ENCODE peak calls at places on chromosomes 6 and 20, in nine cellular contexts. One of them, this sample, is unnamed.

GRCh38 chr6:137697267-137697938 is 169.7 kb upstream of the TNFAIP3 start:
- DNase-seq in tibial artery: no peak
- DNase-seq in neuronal stem cell: peak; percentile 20
- DNase-seq in adrenal gland: no peak
- DNase-seq in stomach: no peak
- DNase-seq in SK-N-SH: no peak
- DNase-seq in WERI-Rb-1: no peak
- DNase-seq in CD4-positive, alpha-beta memory T cell: no peak
- DNase-seq in CD8-positive, alpha-beta T cell: no peak
- DNase-seq in this sample: no peak

GRCh38 chr6:26056583-26057350 is 30.5 kb upstream of the HFE start:
- DNase-seq in CD4-positive, alpha-beta memory T cell: no peak
- DNase-seq in adrenal gland: peak; percentile 51
- DNase-seq in CD8-positive, alpha-beta T cell: no peak
- DNase-seq in stomach: no peak
- DNase-seq in tibial artery: no peak
- DNase-seq in WERI-Rb-1: peak; percentile 59
- DNase-seq in neuronal stem cell: no peak
- DNase-seq in SK-N-SH: peak; percentile 52
- DNase-seq in this sample: no peak

GRCh38 chr20:40192083-40192482 is 497.0 kb downstream of the MAFB start:
- DNase-seq in neuronal stem cell: no peak
- DNase-seq in stomach: no peak
- DNase-seq in CD8-positive, alpha-beta T cell: no peak
- DNase-seq in WERI-Rb-1: no peak
- DNase-seq in CD4-positive, alpha-beta memory T cell: no peak
- DNase-seq in SK-N-SH: no peak
- DNase-seq in adrenal gland: no peak
- DNase-seq in tibial artery: no peak
- DNase-seq in this sample: no peak

GRCh38 chr6:25137497-25137896 is 141.7 kb upstream of the CARMIL1 start:
- DNase-seq in CD4-positive, alpha-beta memory T cell: peak; percentile 24
- DNase-seq in adrenal gland: no peak
- DNase-seq in stomach: no peak
- DNase-seq in tibial artery: no peak
- DNase-seq in SK-N-SH: no peak
- DNase-seq in neuronal stem cell: no peak
- DNase-seq in WERI-Rb-1: no peak
- DNase-seq in CD8-positive, alpha-beta T cell: no peak
- DNase-seq in this sample: no peak

GRCh38 chr6:167825059-167825758 is 1.5 kb upstream of the AFDN start:
- DNase-seq in stomach: no peak
- DNase-seq in adrenal gland: peak; percentile 31
- DNase-seq in neuronal stem cell: peak; percentile 66
- DNase-seq in CD8-positive, alpha-beta T cell: no peak
- DNase-seq in tibial artery: no peak
- DNase-seq in SK-N-SH: no peak
- DNase-seq in WERI-Rb-1: no peak
- DNase-seq in CD4-positive, alpha-beta memory T cell: no peak
- DNase-seq in this sample: no peak

GRCh38 chr6:106048331-106048730 is 37.8 kb upstream of the PRDM1 start:
- DNase-seq in neuronal stem cell: no peak
- DNase-seq in stomach: no peak
- DNase-seq in SK-N-SH: no peak
- DNase-seq in CD4-positive, alpha-beta memory T cell: no peak
- DNase-seq in adrenal gland: no peak
- DNase-seq in CD8-positive, alpha-beta T cell: no peak
- DNase-seq in tibial artery: no peak
- DNase-seq in WERI-Rb-1: no peak
- DNase-seq in this sample: no peak

GRCh38 chr20:14925286-14925685 is 587.9 kb upstream of the FLRT3 start:
- DNase-seq in SK-N-SH: no peak
- DNase-seq in tibial artery: no peak
- DNase-seq in stomach: no peak
- DNase-seq in CD8-positive, alpha-beta T cell: no peak
- DNase-seq in adrenal gland: no peak
- DNase-seq in CD4-positive, alpha-beta memory T cell: no peak
- DNase-seq in neuronal stem cell: no peak
- DNase-seq in WERI-Rb-1: no peak
- DNase-seq in this sample: no peak

GRCh38 chr20:5848711-5849505 is 98.7 kb downstream of the SHLD1 start:
- DNase-seq in stomach: no peak
- DNase-seq in SK-N-SH: no peak
- DNase-seq in WERI-Rb-1: no peak
- DNase-seq in adrenal gland: peak; percentile 64
- DNase-seq in neuronal stem cell: no peak
- DNase-seq in tibial artery: no peak
- DNase-seq in CD4-positive, alpha-beta memory T cell: peak; percentile 28
- DNase-seq in CD8-positive, alpha-beta T cell: no peak
- DNase-seq in this sample: peak; percentile 25

GRCh38 chr6:128208078-128208477 is 307.2 kb upstream of the THEMIS start:
- DNase-seq in CD4-positive, alpha-beta memory T cell: no peak
- DNase-seq in WERI-Rb-1: no peak
- DNase-seq in SK-N-SH: no peak
- DNase-seq in adrenal gland: no peak
- DNase-seq in stomach: no peak
- DNase-seq in CD8-positive, alpha-beta T cell: no peak
- DNase-seq in neuronal stem cell: no peak
- DNase-seq in tibial artery: no peak
- DNase-seq in this sample: no peak

GRCh38 chr6:138272543-138273305 is 54.4 kb upstream of the PBOV1 start:
- DNase-seq in SK-N-SH: no peak
- DNase-seq in CD8-positive, alpha-beta T cell: no peak
- DNase-seq in tibial artery: no peak
- DNase-seq in neuronal stem cell: no peak
- DNase-seq in adrenal gland: no peak
- DNase-seq in CD4-positive, alpha-beta memory T cell: no peak
- DNase-seq in WERI-Rb-1: no peak
- DNase-seq in stomach: no peak
- DNase-seq in this sample: no peak

DNA sequence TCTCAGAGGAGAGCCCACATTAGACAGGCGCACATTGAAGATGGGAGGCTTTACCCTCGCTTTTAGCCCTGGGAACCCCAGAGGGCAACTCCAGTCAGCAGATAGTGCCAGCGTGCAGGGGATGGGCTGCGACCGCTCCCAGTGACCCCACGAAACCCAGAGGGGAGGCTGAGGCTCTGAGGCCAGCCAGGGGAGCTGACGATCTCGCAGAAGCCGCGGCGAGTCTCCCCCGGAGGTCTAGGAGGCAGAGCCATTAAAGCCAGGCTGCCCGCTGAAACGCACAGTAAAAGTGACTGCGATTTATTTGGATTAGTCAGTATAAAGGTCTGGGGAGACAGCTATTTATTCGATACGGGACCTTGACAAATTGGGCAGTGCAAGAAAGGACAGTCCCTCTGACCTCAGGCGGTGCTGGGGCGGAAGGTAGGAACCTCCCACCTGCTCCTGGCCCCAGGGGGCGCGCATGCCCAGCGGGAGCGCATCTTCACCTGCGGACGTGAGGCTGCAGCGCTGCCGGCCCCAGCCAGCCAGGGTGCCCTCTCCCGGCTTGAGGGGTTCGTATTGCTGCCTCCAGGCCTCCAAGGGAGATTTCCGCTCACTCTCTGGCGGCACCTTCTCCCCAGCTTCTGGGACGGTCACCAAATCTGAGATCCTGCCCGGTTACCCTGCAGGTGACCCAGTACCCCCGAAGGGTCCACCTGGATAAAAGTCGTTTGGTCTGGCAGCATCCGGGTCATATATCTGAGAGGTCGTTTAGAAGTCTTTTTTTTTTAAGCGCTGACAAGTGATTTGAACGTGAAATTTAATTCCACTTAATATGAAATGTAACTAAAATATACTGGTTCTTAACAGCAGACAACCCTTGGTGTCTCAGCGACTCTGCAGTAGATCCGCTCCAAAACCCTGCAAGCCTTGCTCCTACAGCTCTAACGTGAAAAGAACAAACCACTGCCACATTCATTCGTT is 34.0 kb upstream of the TCF21 start:
- DNase-seq in WERI-Rb-1: peak; percentile 21
- DNase-seq in stomach: no peak
- DNase-seq in SK-N-SH: peak; percentile 24
- DNase-seq in neuronal stem cell: peak; percentile 29
- DNase-seq in tibial artery: no peak
- DNase-seq in CD8-positive, alpha-beta T cell: no peak
- DNase-seq in CD4-positive, alpha-beta memory T cell: no peak
- DNase-seq in adrenal gland: no peak
- DNase-seq in this sample: no peak
- H3K27me3 ChIP-seq in WERI-Rb-1: peaks cover 73% of the 10 kb centered on the region
- H3K27me3 ChIP-seq in stomach: peaks cover 28% of the 10 kb centered on the region
- H3K27me3 ChIP-seq in SK-N-SH: peaks cover 26% of the 10 kb centered on the region
- H3K27me3 ChIP-seq in neuronal stem cell: peaks cover 50% of the 10 kb centered on the region
- H3K27me3 ChIP-seq in tibial artery: no peaks in the 10 kb centered on the region
- H3K27me3 ChIP-seq in CD8-positive, alpha-beta T cell: peaks cover 13% of the 10 kb centered on the region
- H3K27me3 ChIP-seq in CD4-positive, alpha-beta memory T cell: peaks cover 25% of the 10 kb centered on the region
- H3K27me3 ChIP-seq in adrenal gland: peaks cover 26% of the 10 kb centered on the region
- H3K27me3 ChIP-seq in this sample: peaks cover 23% of the 10 kb centered on the region

GRCh38 chr6:108606130-108606797 is 45.5 kb downstream of the FOXO3 start:
- DNase-seq in SK-N-SH: no peak
- DNase-seq in neuronal stem cell: no peak
- DNase-seq in CD4-positive, alpha-beta memory T cell: no peak
- DNase-seq in tibial artery: no peak
- DNase-seq in adrenal gland: no peak
- DNase-seq in stomach: no peak
- DNase-seq in CD8-positive, alpha-beta T cell: no peak
- DNase-seq in WERI-Rb-1: no peak
- DNase-seq in this sample: no peak

GRCh38 chr6:108610270-108610839 is 49.6 kb downstream of the FOXO3 start:
- DNase-seq in CD8-positive, alpha-beta T cell: no peak
- DNase-seq in tibial artery: no peak
- DNase-seq in CD4-positive, alpha-beta memory T cell: no peak
- DNase-seq in adrenal gland: no peak
- DNase-seq in neuronal stem cell: no peak
- DNase-seq in SK-N-SH: no peak
- DNase-seq in WERI-Rb-1: no peak
- DNase-seq in stomach: no peak
- DNase-seq in this sample: no peak

GRCh38 chr6:108609276-108609769 is 48.6 kb downstream of the FOXO3 start:
- DNase-seq in CD4-positive, alpha-beta memory T cell: no peak
- DNase-seq in CD8-positive, alpha-beta T cell: no peak
- DNase-seq in WERI-Rb-1: peak; percentile 16
- DNase-seq in neuronal stem cell: no peak
- DNase-seq in stomach: no peak
- DNase-seq in tibial artery: peak; percentile 30
- DNase-seq in SK-N-SH: no peak
- DNase-seq in adrenal gland: no peak
- DNase-seq in this sample: no peak

GRCh38 chr6:108612852-108613251 is 52.1 kb downstream of the FOXO3 start:
- DNase-seq in CD8-positive, alpha-beta T cell: no peak
- DNase-seq in stomach: no peak
- DNase-seq in neuronal stem cell: no peak
- DNase-seq in tibial artery: no peak
- DNase-seq in SK-N-SH: no peak
- DNase-seq in CD4-positive, alpha-beta memory T cell: no peak
- DNase-seq in WERI-Rb-1: no peak
- DNase-seq in adrenal gland: no peak
- DNase-seq in this sample: no peak

DNA sequence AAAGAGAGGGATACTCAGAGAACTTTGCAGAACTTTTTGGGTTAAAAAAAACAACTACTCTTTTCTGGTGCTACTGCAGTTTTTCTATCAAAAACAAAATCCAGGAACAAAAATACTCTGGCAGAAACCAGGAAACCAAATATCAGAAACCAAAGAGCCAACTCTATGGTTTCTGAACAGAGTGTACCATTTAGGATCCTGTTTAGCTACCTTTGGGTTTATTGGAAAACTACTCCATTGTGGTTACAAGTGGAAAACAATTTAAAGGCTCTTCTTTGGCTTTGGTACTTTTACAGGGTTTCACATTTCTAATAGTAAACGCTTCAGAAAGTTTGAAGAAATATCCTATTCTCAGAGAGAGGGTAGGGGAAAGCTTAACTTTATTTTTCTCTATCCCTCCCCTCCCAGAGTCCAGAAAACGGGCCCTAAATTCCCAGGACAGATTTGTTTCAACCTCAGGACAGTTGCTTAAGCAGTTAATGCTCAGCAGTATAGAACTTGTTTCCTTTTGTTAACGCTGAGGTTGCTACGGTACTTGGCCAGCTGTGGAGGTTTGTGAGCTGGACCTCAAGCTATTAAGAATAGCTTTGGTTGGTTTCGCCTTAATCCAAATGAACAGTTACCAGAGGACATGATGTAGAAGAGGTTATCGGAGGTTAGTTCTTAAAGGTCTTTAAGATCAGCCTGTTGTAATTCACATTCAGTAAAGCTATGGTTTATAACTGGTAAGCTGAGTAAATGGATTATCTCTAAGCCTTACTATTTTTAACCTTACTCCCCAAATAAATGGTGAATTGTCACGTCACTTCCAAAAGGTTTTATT is 47.9 kb downstream of the FOXO3 start:
- DNase-seq in SK-N-SH: no peak
- DNase-seq in CD8-positive, alpha-beta T cell: no peak
- DNase-seq in CD4-positive, alpha-beta memory T cell: no peak
- DNase-seq in stomach: no peak
- DNase-seq in neuronal stem cell: no peak
- DNase-seq in tibial artery: peak; percentile 21
- DNase-seq in WERI-Rb-1: peak; percentile 45
- DNase-seq in adrenal gland: no peak
- DNase-seq in this sample: no peak
- H3K4me3 ChIP-seq in SK-N-SH: no peak overlapping the region
- H3K4me3 ChIP-seq in CD8-positive, alpha-beta T cell: no peak overlapping the region
- H3K4me3 ChIP-seq in CD4-positive, alpha-beta memory T cell: no peak overlapping the region
- H3K4me3 ChIP-seq in stomach: no peak overlapping the region
- H3K4me3 ChIP-seq in neuronal stem cell: no peak overlapping the region
- H3K4me3 ChIP-seq in tibial artery: no peak overlapping the region
- H3K4me3 ChIP-seq in WERI-Rb-1: no peak overlapping the region
- H3K4me3 ChIP-seq in adrenal gland: no peak overlapping the region
- H3K4me3 ChIP-seq in this sample: no peak overlapping the region

GRCh38 chr20:59297641-59298040 is 2.8 kb upstream of the EDN3 start:
- DNase-seq in WERI-Rb-1: no peak
- DNase-seq in adrenal gland: no peak
- DNase-seq in SK-N-SH: no peak
- DNase-seq in CD8-positive, alpha-beta T cell: no peak
- DNase-seq in tibial artery: no peak
- DNase-seq in neuronal stem cell: no peak
- DNase-seq in CD4-positive, alpha-beta memory T cell: no peak
- DNase-seq in stomach: no peak
- DNase-seq in this sample: no peak
- H3K27me3 ChIP-seq in WERI-Rb-1: peaks cover 27% of the 10 kb centered on the region
- H3K27me3 ChIP-seq in adrenal gland: peaks cover 32% of the 10 kb centered on the region
- H3K27me3 ChIP-seq in SK-N-SH: peaks cover 8% of the 10 kb centered on the region
- H3K27me3 ChIP-seq in CD8-positive, alpha-beta T cell: peaks cover 6% of the 10 kb centered on the region
- H3K27me3 ChIP-seq in tibial artery: no peaks in the 10 kb centered on the region
- H3K27me3 ChIP-seq in neuronal stem cell: peaks cover 47% of the 10 kb centered on the region
- H3K27me3 ChIP-seq in CD4-positive, alpha-beta memory T cell: peaks cover 14% of the 10 kb centered on the region
- H3K27me3 ChIP-seq in stomach: peaks cover 32% of the 10 kb centered on the region
- H3K27me3 ChIP-seq in this sample: peaks cover 16% of the 10 kb centered on the region

DNA sequence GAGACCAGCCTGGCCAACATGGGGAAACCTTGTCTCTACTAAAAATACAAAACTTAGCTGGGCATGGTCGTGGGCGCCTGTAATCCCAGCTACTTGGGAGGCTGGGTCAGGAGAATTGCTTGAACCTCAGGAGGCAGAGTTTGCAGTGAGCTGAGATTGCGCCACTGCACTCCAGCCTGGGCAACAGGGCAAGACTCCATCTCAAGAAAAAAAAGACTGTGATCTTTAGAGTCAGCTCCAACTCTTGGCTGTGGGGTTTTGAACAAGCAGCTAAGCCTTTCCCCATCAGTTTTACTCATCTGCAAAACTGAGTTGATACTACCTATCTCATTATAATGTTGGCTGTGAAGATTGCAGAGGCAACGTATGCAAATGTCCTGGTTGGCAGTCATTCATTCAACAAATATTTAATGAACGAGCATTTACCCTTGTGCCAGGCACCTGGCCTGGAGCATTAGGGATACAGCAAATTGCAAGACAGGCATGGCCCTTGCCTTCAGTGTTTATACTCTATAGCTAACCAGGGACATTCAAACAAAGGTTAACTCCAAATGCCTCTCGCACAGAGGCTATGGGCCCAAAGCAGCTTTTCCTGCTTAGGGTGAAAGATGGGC is 37.9 kb downstream of the ILRUN start:
- DNase-seq in stomach: peak; percentile 62
- DNase-seq in CD4-positive, alpha-beta memory T cell: no peak
- DNase-seq in SK-N-SH: no peak
- DNase-seq in WERI-Rb-1: no peak
- DNase-seq in CD8-positive, alpha-beta T cell: no peak
- DNase-seq in neuronal stem cell: no peak
- DNase-seq in adrenal gland: no peak
- DNase-seq in tibial artery: no peak
- DNase-seq in this sample: no peak
- H3K4me3 ChIP-seq in stomach: no peak overlapping the region
- H3K4me3 ChIP-seq in CD4-positive, alpha-beta memory T cell: no peak overlapping the region
- H3K4me3 ChIP-seq in SK-N-SH: no peak overlapping the region
- H3K4me3 ChIP-seq in WERI-Rb-1: no peak overlapping the region
- H3K4me3 ChIP-seq in CD8-positive, alpha-beta T cell: no peak overlapping the region
- H3K4me3 ChIP-seq in neuronal stem cell: no peak overlapping the region
- H3K4me3 ChIP-seq in adrenal gland: no peak overlapping the region
- H3K4me3 ChIP-seq in tibial artery: no peak overlapping the region
- H3K4me3 ChIP-seq in this sample: no peak overlapping the region